ENCODE peak calls at places on chromosomes 1 and 21, in six cellular contexts. One of them, this sample, is unnamed.

GRCh38 chr1:183968386-183968785 is 69.1 kb downstream of the COLGALT2 start:
- DNase-seq in NCI-H1417: no peak
- DNase-seq in left lung: no peak
- DNase-seq in T-cell: no peak
- DNase-seq in left cardiac atrium: no peak
- DNase-seq in posterior cingulate gyrus: no peak
- DNase-seq in this sample: no peak

GRCh38 chr1:62299426-62300200 is 19.6 kb downstream of the KANK4 start:
- DNase-seq in NCI-H1417: peak
- DNase-seq in left lung: no peak
- DNase-seq in T-cell: no peak
- DNase-seq in left cardiac atrium: peak
- DNase-seq in posterior cingulate gyrus: no peak
- DNase-seq in this sample: no peak

GRCh38 chr1:166283190-166283589 is 116.4 kb upstream of the FAM78B start:
- DNase-seq in NCI-H1417: no peak
- DNase-seq in left lung: no peak
- DNase-seq in T-cell: no peak
- DNase-seq in left cardiac atrium: no peak
- DNase-seq in posterior cingulate gyrus: no peak
- DNase-seq in this sample: no peak

GRCh38 chr1:219427989-219428388 is 184.9 kb downstream of the ZC3H11B start:
- DNase-seq in NCI-H1417: no peak
- DNase-seq in left lung: no peak
- DNase-seq in T-cell: no peak
- DNase-seq in left cardiac atrium: no peak
- DNase-seq in posterior cingulate gyrus: no peak
- DNase-seq in this sample: no peak

GRCh38 chr1:905071-905749 is 18.5 kb upstream of the SAMD11 start:
- DNase-seq in NCI-H1417: peak
- DNase-seq in left lung: peak
- DNase-seq in T-cell: peak
- DNase-seq in left cardiac atrium: peak
- DNase-seq in posterior cingulate gyrus: peak
- DNase-seq in this sample: peak

GRCh38 chr1:39332291-39332690 is 127.8 kb downstream of the MACF1 start:
- DNase-seq in NCI-H1417: no peak
- DNase-seq in left lung: no peak
- DNase-seq in T-cell: no peak
- DNase-seq in left cardiac atrium: no peak
- DNase-seq in posterior cingulate gyrus: no peak
- DNase-seq in this sample: no peak

GRCh38 chr1:92790081-92790480 is 5.2 kb upstream of the EVI5 start:
- DNase-seq in NCI-H1417: no peak
- DNase-seq in left lung: peak
- DNase-seq in T-cell: no peak
- DNase-seq in left cardiac atrium: no peak
- DNase-seq in posterior cingulate gyrus: no peak
- DNase-seq in this sample: no peak

GRCh38 chr1:180094705-180095280 is 59.9 kb upstream of the QSOX1 start:
- DNase-seq in NCI-H1417: no peak
- DNase-seq in left lung: no peak
- DNase-seq in T-cell: no peak
- DNase-seq in left cardiac atrium: no peak
- DNase-seq in posterior cingulate gyrus: no peak
- DNase-seq in this sample: no peak

GRCh38 chr1:112267929-112268328 is 128.1 kb upstream of the CTTNBP2NL start:
- DNase-seq in NCI-H1417: no peak
- DNase-seq in left lung: peak
- DNase-seq in T-cell: no peak
- DNase-seq in left cardiac atrium: peak
- DNase-seq in posterior cingulate gyrus: no peak
- DNase-seq in this sample: no peak

GRCh38 chr1:197725044-197725443 is 50.2 kb downstream of the DENND1B start:
- DNase-seq in NCI-H1417: peak
- DNase-seq in left lung: no peak
- DNase-seq in T-cell: no peak
- DNase-seq in left cardiac atrium: no peak
- DNase-seq in posterior cingulate gyrus: no peak
- DNase-seq in this sample: no peak

GRCh38 chr21:43303240-43304178 is 123.4 kb downstream of the SIK1 start:
- DNase-seq in NCI-H1417: no peak
- DNase-seq in left lung: peak
- DNase-seq in T-cell: no peak
- DNase-seq in left cardiac atrium: peak
- DNase-seq in posterior cingulate gyrus: no peak
- DNase-seq in this sample: no peak

GRCh38 chr1:67540733-67541125 is 110.5 kb upstream of the SERBP1 start:
- DNase-seq in NCI-H1417: no peak
- DNase-seq in left lung: no peak
- DNase-seq in T-cell: no peak
- DNase-seq in left cardiac atrium: no peak
- DNase-seq in posterior cingulate gyrus: no peak
- DNase-seq in this sample: no peak

GRCh38 chr1:175885247-175885646 is 141.9 kb upstream of the TNR start:
- DNase-seq in NCI-H1417: no peak
- DNase-seq in left lung: no peak
- DNase-seq in T-cell: no peak
- DNase-seq in left cardiac atrium: no peak
- DNase-seq in posterior cingulate gyrus: no peak
- DNase-seq in this sample: no peak

GRCh38 chr1:40880813-40881549 is 18.8 kb upstream of the CITED4 start:
- DNase-seq in NCI-H1417: no peak
- DNase-seq in left lung: no peak
- DNase-seq in T-cell: no peak
- DNase-seq in left cardiac atrium: no peak
- DNase-seq in posterior cingulate gyrus: no peak
- DNase-seq in this sample: no peak

GRCh38 chr1:229339520-229339919 is 3.3 kb downstream of the CCSAP start:
- DNase-seq in NCI-H1417: no peak
- DNase-seq in left lung: no peak
- DNase-seq in T-cell: no peak
- DNase-seq in left cardiac atrium: no peak
- DNase-seq in posterior cingulate gyrus: no peak
- DNase-seq in this sample: no peak

GRCh38 chr1:101247404-101248287 is 10.8 kb downstream of the S1PR1 start:
- DNase-seq in NCI-H1417: no peak
- DNase-seq in left lung: no peak
- DNase-seq in T-cell: no peak
- DNase-seq in left cardiac atrium: no peak
- DNase-seq in posterior cingulate gyrus: no peak
- DNase-seq in this sample: no peak

GRCh38 chr21:41630249-41630648 is 122.3 kb upstream of the TMPRSS2 start:
- DNase-seq in NCI-H1417: no peak
- DNase-seq in left lung: no peak
- DNase-seq in T-cell: no peak
- DNase-seq in left cardiac atrium: peak
- DNase-seq in posterior cingulate gyrus: no peak
- DNase-seq in this sample: peak

GRCh38 chr1:8598783-8599182 is 218.7 kb downstream of the RERE start:
- DNase-seq in NCI-H1417: no peak
- DNase-seq in left lung: no peak
- DNase-seq in T-cell: no peak
- DNase-seq in left cardiac atrium: no peak
- DNase-seq in posterior cingulate gyrus: no peak
- DNase-seq in this sample: no peak

GRCh38 chr1:236636017-236636416 is 31.7 kb upstream of the HEATR1 start:
- DNase-seq in NCI-H1417: no peak
- DNase-seq in left lung: no peak
- DNase-seq in T-cell: no peak
- DNase-seq in left cardiac atrium: no peak
- DNase-seq in posterior cingulate gyrus: no peak
- DNase-seq in this sample: no peak

GRCh38 chr1:88985033-88985432 is 7.4 kb downstream of the KYAT3 start:
- DNase-seq in NCI-H1417: peak
- DNase-seq in left lung: no peak
- DNase-seq in T-cell: no peak
- DNase-seq in left cardiac atrium: peak
- DNase-seq in posterior cingulate gyrus: no peak
- DNase-seq in this sample: no peak

GRCh38 chr1:160547371-160547901 is 24.4 kb upstream of the SLAMF6 start:
- DNase-seq in NCI-H1417: no peak
- DNase-seq in left lung: no peak
- DNase-seq in T-cell: no peak
- DNase-seq in left cardiac atrium: no peak
- DNase-seq in posterior cingulate gyrus: no peak
- DNase-seq in this sample: no peak